ENCODE peak calls at places on chromosomes 3 and 15, in ten cellular contexts. P is NCI-H1694; O is GF-D8; M is Caco-2; F is GM18507; B is naive B cell; N is Right ventricle myocardium superior; R is Ammon's horn; V is stimulated activated CD8-positive, alpha-beta memory T cell treated with anti-CD3 and anti-CD28 coated beads, Interleukin-4, amount 100 ng/mL, for 24 hours; Y is COR-L47. G is an unnamed sample.

GRCh38 chr3:117606860-117607259 is 897.3 kb downstream of the TUSC7 start:
- DNase-seq in P (no peak), O (no peak), M (no peak), F (no peak), B (no peak), N (no peak), R (no peak), V (no peak), Y (no peak), G (no peak)

GRCh38 chr3:177427096-177427495 is 229.8 kb upstream of the TBL1XR1 start:
- DNase-seq in P (no peak), O (no peak), M (no peak), F (peak), B (no peak), N (no peak), R (no peak), V (no peak), Y (no peak), G (no peak)

GRCh38 chr3:30226606-30227151 is 379.7 kb upstream of the TGFBR2 start:
- DNase-seq in P (no peak), O (no peak), M (no peak), F (no peak), B (no peak), N (no peak), R (no peak), V (no peak), Y (no peak), G (no peak)

GRCh38 chr15:100733786-100734185 is 131.4 kb downstream of the ASB7 start:
- DNase-seq in P (no peak), O (no peak), M (no peak), F (no peak), B (no peak), N (no peak), R (no peak), V (no peak), Y (no peak), G (no peak)

GRCh38 chr3:18507333-18507732 is 82.2 kb upstream of the SATB1 start:
- DNase-seq in P (no peak), O (no peak), M (no peak), F (no peak), B (peak), N (no peak), R (no peak), V (no peak), Y (no peak), G (no peak)

GRCh38 chr3:100234364-100234763 is 26.4 kb upstream of the TBC1D23 start:
- DNase-seq in P (no peak), O (no peak), M (no peak), F (no peak), B (no peak), N (no peak), R (no peak), V (no peak), Y (no peak), G (no peak)

GRCh38 chr3:58058654-58059263 is 50.5 kb downstream of the FLNB start:
- DNase-seq in P (no peak), O (no peak), M (no peak), F (no peak), B (no peak), N (no peak), R (no peak), V (no peak), Y (no peak), G (no peak)

GRCh38 chr3:79383402-79384012 is 384.3 kb downstream of the ROBO1 start:
- DNase-seq in P (no peak), O (no peak), M (no peak), F (no peak), B (no peak), N (no peak), R (no peak), V (no peak), Y (no peak), G (no peak)

GRCh38 chr15:72184165-72184811 is 13.3 kb downstream of the GRAMD2A start:
- DNase-seq in P (no peak), O (no peak), M (no peak), F (no peak), B (no peak), N (no peak), R (no peak), V (no peak), Y (no peak), G (no peak)

GRCh38 chr3:40995271-40995670 is 204.0 kb upstream of the CTNNB1 start:
- DNase-seq in P (no peak), O (no peak), M (no peak), F (no peak), B (no peak), N (no peak), R (no peak), V (no peak), Y (no peak), G (no peak)